ENCODE peak calls at places on chromosomes 4 and X, in five cellular contexts. Z is body of pancreas, B is A549, R is right atrium auricular region, C is IMR-90. L is an unnamed sample. For H3K4me1, the result is how much of the 10 kb centered on the place peaks cover.

GRCh38 chr4:13920111-13920875 is 292.8 kb upstream of the BOD1L1 start:
- DNase-seq in B (peak), R (no peak), Z (no peak), C (peak), L (no peak)

GRCh38 chrX:41692162-41692749 is 3.5 kb downstream of the GPR34 start:
- DNase-seq in R (no peak), C (peak), Z (no peak), B (no peak), L (no peak)

GRCh38 chrX:133670394-133670793 is 255.1 kb upstream of the GPC4 start:
- DNase-seq in Z (peak), R (no peak), C (peak), B (peak), L (no peak)

GRCh38 chr4:83219344-83219990 is 65.1 kb downstream of the COQ2 start:
- DNase-seq in Z (peak), R (no peak), B (no peak), C (no peak), L (no peak)

GRCh38 chr4:164440196-164440595 is 313.7 kb upstream of the SMIM31 start:
- DNase-seq in B (no peak), C (peak), R (no peak), Z (no peak), L (no peak)

GRCh38 chr4:122481766-122482405 is 25.4 kb upstream of the IL2 start:
- DNase-seq in B (no peak), R (no peak), C (no peak), Z (no peak), L (no peak)

GRCh38 chr4:82842593-82842992 is 44.0 kb upstream of the SCD5 start:
- DNase-seq in R (no peak), B (peak), C (peak), Z (no peak), L (no peak)

GRCh38 chrX:8579602-8580001 is 115.0 kb downstream of the VCX3B start:
- DNase-seq in C (no peak), Z (no peak), B (no peak), R (no peak), L (no peak)

GRCh38 chrX:107654778-107655761 is 26.8 kb downstream of the PRPS1 start:
- DNase-seq in Z (peak), C (peak), R (peak), B (no peak), L (peak)

GRCh38 chr4:54228064-54228527 is 997 bp upstream of the PDGFRA start:
- DNase-seq in B (peak), R (peak), C (peak), Z (peak), L (peak)

GRCh38 chr4:7976025-7976424 is 36.4 kb upstream of the AFAP1 start:
- DNase-seq in R (no peak), B (no peak), C (no peak), Z (no peak), L (no peak)
- H3K4me1 ChIP-seq in R (under half), B (half or more), C (under half), Z (under half), L (half or more)

GRCh38 chrX:43702079-43702524 is 46.0 kb downstream of the MAOA start:
- DNase-seq in C (no peak), R (no peak), Z (no peak), B (no peak), L (no peak)
- H3K4me3 ChIP-seq in C (no peak), R (no peak), Z (no peak), B (no peak), L (no peak)

GRCh38 chr4:7970031-7970946 is 30.6 kb upstream of the AFAP1 start:
- DNase-seq in Z (no peak), B (no peak), C (peak), R (no peak), L (peak)
- H3K4me1 ChIP-seq in Z (under half), B (half or more), C (under half), R (under half), L (under half)

DNA sequence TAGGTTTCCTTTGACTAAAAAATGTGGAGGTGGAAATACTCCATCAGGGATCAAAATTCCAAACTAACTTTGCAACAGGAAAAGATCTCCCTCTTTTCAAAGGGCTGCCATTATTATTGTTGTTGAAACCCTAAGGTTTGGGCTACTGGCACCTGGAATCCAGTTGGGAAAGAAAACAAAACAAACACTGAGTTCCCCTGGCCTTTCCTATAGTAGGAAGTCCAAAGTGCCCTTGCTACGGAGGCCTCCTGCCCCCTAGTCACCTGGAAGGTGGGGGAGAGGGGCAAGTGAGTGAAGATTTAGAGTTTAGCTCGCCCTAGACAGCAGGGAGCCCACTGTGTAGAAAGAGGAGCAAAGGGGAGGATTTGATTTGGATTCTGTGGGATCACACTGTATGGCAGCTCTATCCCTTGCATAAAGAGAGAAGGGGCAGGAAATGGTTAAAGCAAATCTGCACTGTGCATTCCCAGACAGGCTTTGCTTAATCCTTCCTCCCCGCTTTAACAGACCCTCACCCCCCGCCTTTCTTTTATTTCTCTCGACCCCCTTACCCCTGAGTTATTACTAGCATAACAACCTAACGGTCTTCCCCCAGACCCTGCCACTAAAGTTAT is 659 bp upstream of the FAT4 start:
- DNase-seq in B (no peak), Z (no peak), C (peak), R (no peak), L (no peak)
- H3K4me3 ChIP-seq in B (peak), Z (no peak), C (peak), R (peak), L (no peak)

GRCh38 chrX:38816158-38816557 is 14.9 kb downstream of the MID1IP1 start:
- DNase-seq in B (no peak), C (no peak), R (no peak), Z (peak), L (no peak)
- H3K4me1 ChIP-seq in B (under half), C (under half), R (under half), Z (under half), L (under half)

L was measured in mucosa of descending colon.